ENCODE peak calls at places on chromosome 7, in four cellular contexts. M is cardiac muscle cell, N is psoas muscle, X is coronary artery. R is an unnamed sample.

GRCh38 chr7:44368885-44369284 is 43.5 kb upstream of the CAMK2B start:
- DNase-seq in M (no peak), N (no peak), X (no peak), R (no peak)

GRCh38 chr7:116687801-116688201 is 15.8 kb downstream of the MET start:
- DNase-seq in M (no peak), N (no peak), X (no peak), R (no peak)

GRCh38 chr7:134602921-134603394 is 43.7 kb upstream of the BPGM start:
- DNase-seq in M (no peak), N (no peak), X (no peak), R (no peak)

GRCh38 chr7:66768865-66769832 is 28.6 kb downstream of the RABGEF1 start:
- DNase-seq in M (no peak), N (no peak), X (no peak), R (no peak)

GRCh38 chr7:6226194-6226799 is 46.1 kb downstream of the CYTH3 start:
- DNase-seq in M (no peak), N (no peak), X (no peak), R (no peak)

GRCh38 chr7:135490783-135491182 is 19.1 kb downstream of the CNOT4 start:
- DNase-seq in M (peak; percentile 22), N (no peak), X (no peak), R (no peak)

GRCh38 chr7:66664590-66665293 is 36.1 kb downstream of the KCTD7 start:
- DNase-seq in M (no peak), N (no peak), X (no peak), R (peak; percentile 80)

GRCh38 chr7:42237162-42237821 is at the start of gene GLI3:
- DNase-seq in M (peak; percentile 92), N (peak; percentile 91), X (peak; percentile 92), R (peak; percentile 48)

GRCh38 chr7:50852901-50853300 is 70.2 kb upstream of the GRB10 start:
- DNase-seq in M (no peak), N (no peak), X (no peak), R (no peak)

GRCh38 chr7:96414931-96415292 is 93.0 kb upstream of the SLC25A13 start:
- DNase-seq in M (peak; percentile 59), N (no peak), X (no peak), R (peak; percentile 52)

GRCh38 chr7:127792528-127793342 is 140.7 kb downstream of the SND1 start:
- DNase-seq in M (peak; percentile 26), N (no peak), X (no peak), R (peak; percentile 33)

GRCh38 chr7:20340839-20341238 is 10.1 kb downstream of the ITGB8 start:
- DNase-seq in M (no peak), N (no peak), X (no peak), R (no peak)

GRCh38 chr7:159201722-159202330 is 57.2 kb upstream of the VIPR2 start:
- DNase-seq in M (no peak), N (no peak), X (no peak), R (no peak)

GRCh38 chr7:31192996-31193395 is 140.9 kb downstream of the ADCYAP1R1 start:
- DNase-seq in M (peak; percentile 80), N (peak; percentile 65), X (no peak), R (peak; percentile 87)

GRCh38 chr7:148962823-148963582 is 65.3 kb downstream of the PDIA4 start:
- DNase-seq in M (peak; percentile 70), N (peak; percentile 81), X (no peak), R (peak; percentile 58)

GRCh38 chr7:155897758-155898386 is 85.6 kb upstream of the SHH start:
- DNase-seq in M (no peak), N (peak; percentile 22), X (no peak), R (no peak)

GRCh38 chr7:4694653-4695335 is 12.7 kb downstream of the FOXK1 start:
- DNase-seq in M (no peak), N (peak; percentile 83), X (peak; percentile 83), R (no peak)

GRCh38 chr7:8246020-8246419 is 15.9 kb downstream of the ICA1 start:
- DNase-seq in M (no peak), N (no peak), X (no peak), R (no peak)

GRCh38 chr7:143331179-143331825 is 15.4 kb downstream of the CLCN1 start:
- DNase-seq in M (no peak), N (peak; percentile 77), X (no peak), R (no peak)

GRCh38 chr7:101875215-101875846 is 57.9 kb downstream of the CUX1 start:
- DNase-seq in M (no peak), N (no peak), X (no peak), R (no peak)

GRCh38 chr7:91953618-91954017 is 13.0 kb downstream of the AKAP9 start:
- DNase-seq in M (no peak), N (no peak), X (no peak), R (no peak)

GRCh38 chr7:116234517-116235200 is 24.3 kb downstream of the TES start:
- DNase-seq in M (no peak), N (no peak), X (no peak), R (no peak)

GRCh38 chr7:135928136-135928535 is 49.0 kb downstream of the MTPN start:
- DNase-seq in M (no peak), N (no peak), X (no peak), R (no peak)

GRCh38 chr7:73717991-73718405 is 1.5 kb downstream of the STX1A start:
- DNase-seq in M (no peak), N (no peak), X (no peak), R (no peak)

GRCh38 chr7:116802784-116803183 is 59.6 kb upstream of the CAPZA2 start:
- DNase-seq in M (peak; percentile 42), N (no peak), X (no peak), R (no peak)

GRCh38 chr7:133672866-133673265 is 420.0 kb downstream of the EXOC4 start:
- DNase-seq in M (no peak), N (no peak), X (no peak), R (no peak)

GRCh38 chr7:22628112-22628511 is 98.9 kb upstream of the IL6 start:
- DNase-seq in M (no peak), N (no peak), X (no peak), R (no peak)

GRCh38 chr7:81447351-81447952 is 322.4 kb downstream of the HGF start:
- DNase-seq in M (peak; percentile 50), N (no peak), X (no peak), R (no peak)

GRCh38 chr7:2114052-2114451 is 118.7 kb downstream of the MAD1L1 start:
- DNase-seq in M (no peak), N (no peak), X (no peak), R (no peak)

GRCh38 chr7:5824297-5824610 is 42.8 kb upstream of the RNF216 start:
- DNase-seq in M (no peak), N (no peak), X (no peak), R (no peak)

GRCh38 chr7:94620703-94621118 is 35.2 kb downstream of the SGCE start:
- DNase-seq in M (peak; percentile 67), N (peak; percentile 91), X (peak; percentile 79), R (peak; percentile 71)

GRCh38 chr7:91243591-91244368 is 20.5 kb upstream of the FZD1 start:
- DNase-seq in M (no peak), N (no peak), X (no peak), R (no peak)

DNA sequence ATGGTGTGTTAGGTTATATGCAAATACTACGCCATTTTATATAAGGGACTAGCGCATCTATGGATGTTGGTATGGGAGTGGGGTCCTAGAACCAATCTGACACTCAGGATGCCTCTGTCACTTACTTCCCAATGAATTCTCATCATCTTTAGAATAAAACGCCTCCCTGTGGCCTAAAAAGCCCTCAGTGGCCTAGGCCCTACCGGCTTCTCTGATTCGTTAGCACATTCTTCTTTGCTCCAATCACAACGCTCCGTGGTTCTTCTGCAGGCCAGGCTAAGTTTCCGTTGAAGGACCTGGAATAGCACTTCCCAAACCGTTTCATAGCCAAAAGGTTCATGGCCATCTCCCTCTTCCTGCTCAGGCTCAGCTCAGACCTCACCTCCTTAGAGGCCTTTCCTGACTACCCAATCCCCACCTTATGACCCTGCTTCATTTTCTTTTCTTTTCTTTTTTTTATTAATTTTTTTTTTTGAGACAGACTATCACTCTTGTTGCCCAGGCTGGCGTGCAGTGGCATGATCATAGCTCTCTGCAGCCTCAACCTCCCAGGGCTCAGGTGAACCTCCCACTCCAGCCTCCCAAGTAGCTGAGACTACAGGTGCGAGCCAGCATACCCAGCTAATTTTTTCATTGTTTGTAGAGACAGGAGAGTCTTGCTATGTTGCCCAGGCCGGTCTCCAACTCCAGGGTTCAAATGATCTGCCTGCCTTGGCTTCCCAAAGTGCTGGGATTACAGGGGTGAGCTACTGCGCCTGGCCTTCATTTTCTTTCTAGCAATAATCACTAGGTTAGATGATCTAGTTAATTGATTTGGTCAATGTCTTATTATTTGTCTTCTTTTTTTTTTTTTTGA is 24.5 kb upstream of the YWHAG start:
- DNase-seq in M (peak; percentile 54), N (no peak), X (no peak), R (no peak)
- TF ChIP-seq CTCF in M (no peak), N (no peak), X (no peak), R (no peak)

GRCh38 chr7:71707041-71707440 is 575.1 kb downstream of the GALNT17 start:
- DNase-seq in M (no peak), N (no peak), X (no peak), R (no peak)

GRCh38 chr7:71708710-71709109 is 576.8 kb downstream of the GALNT17 start:
- DNase-seq in M (no peak), N (no peak), X (no peak), R (no peak)

GRCh38 chr7:71706576-71706975 is 574.6 kb downstream of the GALNT17 start:
- DNase-seq in M (no peak), N (no peak), X (no peak), R (no peak)

GRCh38 chr7:71712653-71713180 is 580.8 kb downstream of the GALNT17 start:
- DNase-seq in M (peak; percentile 19), N (no peak), X (no peak), R (no peak)

DNA sequence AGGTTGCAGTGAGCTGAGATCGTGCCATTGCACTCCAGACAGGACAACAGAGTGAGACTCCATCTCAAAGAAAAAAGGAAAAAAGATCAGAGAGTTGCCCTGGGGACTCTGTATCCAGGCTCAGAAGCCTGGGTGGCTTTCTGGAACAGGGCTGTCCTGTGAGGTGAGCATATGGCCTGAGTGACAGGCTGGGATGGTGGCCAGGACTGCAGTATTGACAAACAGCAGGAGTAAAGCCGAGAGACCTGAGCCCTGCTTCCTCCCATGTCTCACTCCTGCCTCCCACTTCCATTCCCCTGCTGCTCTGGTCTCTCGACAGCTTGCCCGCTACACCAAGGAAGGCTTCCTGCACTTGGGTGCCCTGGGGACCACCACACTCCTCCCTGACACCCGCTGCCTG is 578.5 kb downstream of the GALNT17 start:
- DNase-seq in M (no peak), N (no peak), X (no peak), R (no peak)
- TF ChIP-seq CTCF in M (no peak), N (no peak), X (no peak), R (no peak)

GRCh38 chr7:107742678-107743566 is 1.0 kb upstream of the CBLL1 start:
- DNase-seq in M (peak; percentile 71), N (peak; percentile 74), X (peak; percentile 85), R (peak; percentile 54)
- TF ChIP-seq CTCF in M (no peak), N (no peak), X (peak; percentile 12), R (no peak)

DNA sequence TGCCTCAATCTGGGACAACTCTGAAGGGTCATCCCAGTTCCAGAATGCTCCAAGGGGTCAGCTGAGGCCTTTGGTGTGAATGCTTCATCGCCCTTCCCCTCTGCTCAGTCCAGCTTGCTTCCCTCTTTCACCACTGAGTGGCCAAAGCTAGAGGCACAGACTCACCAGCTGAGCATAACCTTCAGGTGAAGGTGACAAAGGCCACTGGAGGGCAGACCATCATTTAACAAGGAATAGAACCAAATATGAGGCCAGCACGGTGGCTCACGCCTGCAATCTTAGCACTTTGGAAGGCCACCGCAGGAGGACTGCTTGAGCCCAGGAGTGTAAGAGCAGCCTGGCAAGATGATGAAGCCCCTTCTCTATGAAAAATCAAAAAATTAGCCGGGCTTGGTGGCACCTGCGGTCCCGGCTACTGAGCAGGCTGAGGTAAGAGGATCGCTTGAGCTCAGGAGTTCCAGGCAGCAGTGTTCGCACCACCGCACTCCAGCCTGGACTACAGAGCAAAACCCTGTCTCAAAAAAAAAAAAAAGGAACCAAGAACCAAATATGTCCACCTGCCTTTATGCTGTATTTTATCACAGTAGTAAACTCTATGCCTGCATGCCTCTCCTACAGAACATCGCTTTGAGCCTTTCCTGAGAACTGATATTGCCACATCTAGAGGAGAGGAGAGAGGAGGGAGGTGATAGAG is 13.4 kb downstream of the PRKAG2 start:
- DNase-seq in M (peak; percentile 19), N (no peak), X (no peak), R (no peak)
- TF ChIP-seq CTCF in M (no peak), N (no peak), X (no peak), R (no peak)

R was measured in glutamatergic neuron.